ENCODE peak calls at places on chromosomes 5 and 9, in nine cellular contexts. R is aorta; J is gastrocnemius medialis; L is RWPE1; I is endothelial cell; F is activated CD4-positive, alpha-beta T cell treated with anti-CD3 and anti-CD28 coated beads for 4 hours; H is mesendoderm; Y is NCI-H1694 treated with DMSO at 0.1 percent for 48 hours; A is SIG-M5. M is an unnamed sample.

GRCh38 chr5:126414874-126415502 is 8.2 kb upstream of the GRAMD2B start:
- DNase-seq in R (no peak), L (no peak), Y (no peak), H (no peak), J (peak; percentile 35), A (no peak), F (no peak), I (no peak), M (no peak)

GRCh38 chr5:39013938-39014337 is 60.3 kb downstream of the RICTOR start:
- DNase-seq in R (no peak), L (no peak), H (no peak), F (no peak), A (no peak), I (no peak), Y (no peak), J (no peak), M (no peak)

GRCh38 chr9:135037521-135038250 is 49.8 kb upstream of the OLFM1 start:
- DNase-seq in J (no peak), H (no peak), F (no peak), I (no peak), A (no peak), L (no peak), Y (no peak), R (peak; percentile 30), M (peak; percentile 21)

GRCh38 chr5:93990504-93991085 is 249.2 kb upstream of the POU5F2 start:
- DNase-seq in H (peak; percentile 71), L (no peak), I (no peak), A (no peak), R (no peak), Y (no peak), J (no peak), F (no peak), M (no peak)

GRCh38 chr5:125044491-125045282 is 298.2 kb upstream of the ZNF608 start:
- DNase-seq in J (no peak), Y (no peak), H (peak; percentile 23), L (no peak), I (no peak), A (no peak), F (no peak), R (no peak), M (no peak)

GRCh38 chr5:97125125-97125683 is 17.2 kb downstream of the LIX1 start:
- DNase-seq in Y (no peak), R (no peak), J (no peak), H (peak; percentile 44), A (no peak), L (no peak), F (no peak), I (no peak), M (no peak)

GRCh38 chr9:132901859-132902831 is 23.4 kb downstream of the SPACA9 start:
- DNase-seq in A (no peak), H (peak; percentile 90), R (peak; percentile 84), F (peak; percentile 44), Y (peak; percentile 75), J (no peak), L (peak; percentile 95), I (peak; percentile 85), M (peak; percentile 70)

GRCh38 chr5:33315170-33315569 is 125.6 kb upstream of the TARS1 start:
- DNase-seq in F (no peak), H (no peak), A (no peak), I (no peak), R (no peak), J (no peak), Y (no peak), L (no peak), M (no peak)

GRCh38 chr9:124334568-124335319 is 77.0 kb downstream of the NEK6 start:
- DNase-seq in F (no peak), R (no peak), H (no peak), Y (no peak), J (no peak), L (no peak), I (no peak), A (no peak), M (no peak)

GRCh38 chr9:101462558-101462957 is 27.0 kb upstream of the ALDOB start:
- DNase-seq in R (no peak), I (no peak), F (no peak), H (peak; percentile 79), J (no peak), L (no peak), A (no peak), Y (no peak), M (no peak)

GRCh38 chr9:120929392-120929791 is 2.8 kb upstream of the TRAF1 start:
- DNase-seq in R (no peak), I (no peak), Y (no peak), H (no peak), J (no peak), L (no peak), A (no peak), F (no peak), M (no peak)

GRCh38 chr9:125604189-125604588 is 102.8 kb downstream of the MAPKAP1 start:
- DNase-seq in J (no peak), I (no peak), Y (no peak), F (no peak), A (no peak), R (no peak), L (no peak), H (no peak), M (no peak)

GRCh38 chr5:138981131-138981530 is 106.0 kb upstream of the LRRTM2 start:
- DNase-seq in F (no peak), J (no peak), Y (no peak), H (no peak), I (no peak), A (no peak), L (no peak), R (no peak), M (no peak)

GRCh38 chr9:134602547-134603362 is 38.8 kb upstream of the COL5A1 start:
- DNase-seq in J (no peak), I (peak; percentile 3), H (peak; percentile 99), F (no peak), A (no peak), L (peak; percentile 34), R (peak; percentile 92), Y (no peak), M (no peak)

GRCh38 chr9:70413427-70413797 is 1.0 kb downstream of the KLF9 start:
- DNase-seq in F (no peak), J (no peak), R (no peak), H (peak; percentile 72), L (peak; percentile 54), Y (no peak), I (no peak), A (no peak), M (no peak)

GRCh38 chr9:37976714-37977477 is 73.0 kb upstream of the SLC25A51 start:
- DNase-seq in J (no peak), I (no peak), H (no peak), L (peak; percentile 46), R (peak; percentile 84), Y (no peak), A (no peak), F (no peak), M (no peak)